ENCODE peak calls at places on chromosomes 13 and 19, in six cellular contexts. C is mammary epithelial cell, G is OCI-LY7, S is H9, M is fibroblast of lung, O is neural progenitor cell. J is an unnamed sample.

GRCh38 chr19:13037161-13037560 is 41.9 kb downstream of the NFIX start:
- DNase-seq in M (peak; percentile 75), C (peak; percentile 84), S (no peak), O (no peak), G (no peak), J (peak; percentile 91)

GRCh38 chr19:566403-566802 is 6.0 kb upstream of the BSG start:
- DNase-seq in S (no peak), O (no peak), C (no peak), M (peak; percentile 93), G (no peak), J (no peak)

GRCh38 chr19:50333737-50334617 is 4.8 kb upstream of the KCNC3 start:
- DNase-seq in G (peak; percentile 78), M (no peak), S (peak; percentile 67), C (no peak), O (peak; percentile 86), J (peak; percentile 6)

GRCh38 chr13:36261011-36261410 is 36.6 kb downstream of the CCDC169 start:
- DNase-seq in G (no peak), M (peak; percentile 5), S (no peak), C (no peak), O (no peak), J (no peak)

GRCh38 chr19:8610041-8610927 is at the start of gene ADAMTS10:
- DNase-seq in S (peak; percentile 48), O (peak; percentile 74), C (no peak), M (peak; percentile 44), G (no peak), J (peak; percentile 66)

GRCh38 chr13:71806885-71807284 is 60.1 kb downstream of the DACH1 start:
- DNase-seq in M (no peak), G (no peak), S (no peak), O (no peak), C (no peak), J (no peak)

GRCh38 chr13:105377452-105377851 is 1158.0 kb downstream of the EFNB2 start:
- DNase-seq in O (no peak), S (no peak), G (no peak), M (no peak), C (no peak), J (no peak)

GRCh38 chr13:110869805-110870706 is 44.8 kb downstream of the ANKRD10 start:
- DNase-seq in S (peak; percentile 74), M (peak; percentile 100), O (peak; percentile 46), C (peak; percentile 100), G (no peak), J (peak; percentile 100)

GRCh38 chr19:38417544-38418506 is 8.2 kb downstream of the RASGRP4 start:
- DNase-seq in M (peak; percentile 11), S (peak; percentile 94), C (peak; percentile 11), G (peak; percentile 57), O (peak; percentile 84), J (no peak)

GRCh38 chr19:32070101-32070500 is 275.3 kb upstream of the ZNF507 start:
- DNase-seq in M (no peak), G (no peak), C (no peak), S (no peak), O (no peak), J (no peak)

GRCh38 chr19:7224205-7224833 is 69.9 kb downstream of the INSR start:
- DNase-seq in M (peak; percentile 53), C (no peak), O (no peak), S (no peak), G (no peak), J (peak; percentile 23)

GRCh38 chr13:47788844-47789243 is 212.2 kb downstream of the SUCLA2 start:
- DNase-seq in C (no peak), G (no peak), O (no peak), S (no peak), M (no peak), J (no peak)

GRCh38 chr13:47603365-47603764 is 397.7 kb downstream of the SUCLA2 start:
- DNase-seq in G (no peak), M (no peak), S (no peak), O (no peak), C (no peak), J (peak; percentile 2)

GRCh38 chr19:36207605-36208252 is 6.7 kb downstream of the ZNF565 start:
- DNase-seq in G (no peak), M (no peak), C (no peak), O (no peak), S (no peak), J (no peak)

GRCh38 chr19:35675589-35676140 is 9.3 kb downstream of the UPK1A start:
- DNase-seq in C (no peak), S (no peak), M (no peak), G (no peak), O (no peak), J (no peak)

GRCh38 chr19:13195678-13196077 is 45.5 kb downstream of the IER2 start:
- DNase-seq in G (peak; percentile 84), S (peak; percentile 90), C (no peak), M (no peak), O (peak; percentile 79), J (no peak)

GRCh38 chr19:43656436-43656835 is 13.5 kb downstream of the PLAUR start:
- DNase-seq in C (no peak), M (no peak), S (no peak), O (no peak), G (no peak), J (no peak)

GRCh38 chr13:48253849-48254248 is 20.8 kb downstream of the ITM2B start:
- DNase-seq in C (no peak), O (no peak), S (no peak), M (peak; percentile 72), G (no peak), J (no peak)

GRCh38 chr13:113405481-113406300 is 41.8 kb upstream of the GRTP1 start:
- DNase-seq in O (no peak), S (peak; percentile 30), C (no peak), M (peak; percentile 15), G (no peak), J (no peak)

GRCh38 chr13:32225494-32225931 is 89.7 kb downstream of the ZAR1L start:
- DNase-seq in C (no peak), O (no peak), G (no peak), S (no peak), M (peak; percentile 69), J (peak; percentile 90)

GRCh38 chr13:32216281-32216680 is 98.9 kb downstream of the ZAR1L start:
- DNase-seq in C (no peak), M (no peak), G (no peak), S (no peak), O (no peak), J (no peak)

GRCh38 chr13:32224916-32225315 is 90.2 kb downstream of the ZAR1L start:
- DNase-seq in C (no peak), S (no peak), O (no peak), M (peak; percentile 33), G (no peak), J (peak; percentile 18)

DNA sequence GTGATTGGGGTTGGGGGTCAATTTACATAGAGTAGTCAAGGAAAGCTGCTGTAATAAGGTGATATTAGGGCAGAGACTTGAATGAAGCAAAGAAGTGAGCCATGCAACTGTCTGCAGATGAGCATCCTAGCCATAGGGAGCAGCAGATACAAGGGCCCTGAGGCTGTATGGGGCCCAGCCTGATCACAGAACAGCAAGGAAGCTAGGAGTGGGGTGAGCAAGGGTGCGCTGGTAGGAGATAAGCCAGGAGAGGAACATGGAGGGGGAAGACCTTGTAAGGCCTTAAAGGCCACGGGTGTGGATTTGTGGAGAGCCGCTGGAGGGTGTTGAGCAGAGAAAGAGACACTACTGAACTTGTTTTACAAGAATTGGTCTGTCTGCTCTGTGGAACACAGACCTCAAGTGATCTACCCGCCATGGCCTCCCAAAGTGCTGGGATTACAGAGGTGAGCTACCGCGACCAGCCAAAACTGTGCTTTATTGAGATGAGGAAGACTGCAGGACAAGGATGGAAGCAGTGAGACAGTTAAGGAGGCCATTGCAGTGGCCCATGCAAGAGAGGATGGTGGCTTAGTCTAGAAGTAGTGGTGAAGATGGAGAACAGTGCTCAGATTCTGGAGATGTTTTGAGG is 93.0 kb downstream of the ZAR1L start:
- DNase-seq in O (no peak), S (no peak), G (no peak), M (no peak), C (no peak), J (no peak)
- H3K4me1 ChIP-seq in O (no peaks in the 10 kb centered on the region), S (no peaks in the 10 kb centered on the region), G (no peaks in the 10 kb centered on the region), M (peaks cover 18% of the 10 kb centered on the region), C (no peaks in the 10 kb centered on the region), J (peaks cover 14% of the 10 kb centered on the region)

DNA sequence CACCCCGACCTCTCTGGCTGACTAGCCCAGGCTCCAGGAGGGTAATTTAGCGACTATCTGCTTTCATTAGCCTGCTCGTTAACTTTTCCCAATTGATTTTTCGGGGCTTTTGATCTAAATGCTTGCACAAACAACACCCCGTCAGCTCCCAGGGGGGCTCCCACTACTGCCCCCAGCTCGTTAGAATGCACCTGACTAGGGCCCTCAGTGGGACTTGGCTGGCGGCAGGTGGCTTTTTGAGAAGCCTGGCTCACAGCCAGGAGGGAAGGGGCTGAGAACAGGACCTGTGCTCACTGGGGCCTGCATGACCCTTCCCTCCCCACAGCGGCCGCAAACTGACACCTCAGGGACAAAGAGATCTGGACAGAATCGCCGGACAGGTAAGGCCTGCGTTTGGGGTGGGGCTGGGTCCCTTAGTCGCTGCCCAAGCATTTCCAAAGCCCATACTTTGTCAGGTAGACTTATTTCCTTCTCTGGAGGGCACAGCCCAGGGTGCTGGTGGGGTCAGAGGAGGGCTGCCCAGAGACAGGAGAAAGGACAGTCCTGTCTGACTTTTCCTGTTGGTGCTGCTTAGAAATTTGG is 7.6 kb upstream of the CD79A start:
- DNase-seq in C (no peak), M (no peak), O (no peak), S (no peak), G (peak; percentile 67), J (no peak)
- H4K20me1 ChIP-seq in C (peaks cover 18% of the 10 kb centered on the region), M (peaks cover 3% of the 10 kb centered on the region), O (peaks cover 88% of the 10 kb centered on the region), S (no peaks in the 10 kb centered on the region), G (peaks cover 21% of the 10 kb centered on the region), J (peaks cover 82% of the 10 kb centered on the region)

DNA sequence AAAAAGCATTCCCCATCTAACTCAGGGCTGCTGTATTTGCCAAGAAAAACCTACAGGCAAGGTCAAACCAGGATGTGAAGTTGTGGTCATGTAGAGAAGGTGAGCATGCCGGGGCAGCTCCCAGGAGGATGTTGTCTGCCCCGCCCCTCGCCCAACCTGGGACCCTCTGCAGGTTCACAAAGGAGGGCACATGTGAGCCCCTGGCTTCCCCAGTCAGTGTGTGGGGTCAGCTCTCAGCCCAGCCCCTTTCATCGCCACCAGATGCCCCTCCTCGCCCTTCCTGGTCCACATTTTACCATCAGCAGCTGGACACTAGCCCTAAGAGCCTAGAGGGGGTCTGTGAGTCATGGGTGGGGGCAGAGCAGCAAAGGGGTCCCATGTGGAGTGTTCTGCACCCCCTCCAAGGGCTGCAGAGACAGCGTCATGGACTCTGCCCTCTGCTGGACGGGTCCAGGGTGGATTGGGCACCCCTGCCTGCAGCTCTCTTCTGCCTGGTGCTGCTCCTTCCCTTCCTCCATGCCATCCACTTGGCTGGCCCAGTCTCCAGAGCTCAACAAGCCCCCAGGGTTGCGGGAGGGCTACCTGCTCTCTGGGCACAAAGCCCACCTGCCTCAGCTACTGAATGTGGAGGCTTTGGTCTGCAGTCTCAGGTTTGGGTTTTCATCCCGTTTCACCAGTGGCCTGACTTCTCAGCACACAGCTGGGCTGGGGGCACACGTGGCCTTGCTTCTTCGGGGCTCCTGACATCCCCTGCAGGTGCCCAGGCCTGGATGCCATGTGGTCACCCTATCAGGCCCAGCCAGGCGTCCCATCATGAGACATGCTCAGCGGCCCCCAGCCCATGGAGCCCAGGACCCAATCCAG is 3.7 kb downstream of the PLEKHF1 start:
- DNase-seq in M (no peak), C (peak; percentile 68), O (no peak), G (no peak), S (no peak), J (no peak)
- TF ChIP-seq CTCF in M (peak; percentile 29), C (peak; percentile 45), O (peak; percentile 36), G (peak; percentile 36), S (peak; percentile 57), J (peak; percentile 8)

DNA sequence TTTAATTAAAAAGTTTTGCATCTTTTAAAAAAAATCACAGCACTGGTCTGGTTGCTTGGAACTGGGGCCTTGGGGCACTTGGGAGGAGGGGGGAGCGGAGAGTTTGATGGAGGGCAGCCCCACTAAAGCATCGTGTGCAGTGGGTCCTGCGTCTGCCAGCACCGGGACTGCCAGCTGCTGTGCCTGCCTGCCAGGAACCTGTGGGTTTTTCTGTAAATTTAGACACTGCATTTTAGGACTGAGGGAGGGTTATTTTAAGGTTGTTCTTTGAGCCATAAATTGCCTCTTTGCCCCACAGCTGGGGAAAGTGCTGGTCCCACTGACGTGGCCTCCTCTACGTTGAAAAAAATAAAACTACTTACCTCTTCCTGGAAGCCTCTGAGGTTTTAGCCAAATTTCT is 2.9 kb downstream of the KLF2 start:
- DNase-seq in C (no peak), M (no peak), S (no peak), G (peak; percentile 73), O (no peak), J (no peak)
- H3K4me1 ChIP-seq in C (peaks cover 4% of the 10 kb centered on the region), M (peaks cover 11% of the 10 kb centered on the region), S (no peaks in the 10 kb centered on the region), G (peaks cover 68% of the 10 kb centered on the region), O (peaks cover 11% of the 10 kb centered on the region), J (peaks cover 27% of the 10 kb centered on the region)

J was measured in astrocyte.